ENCODE peak calls at places on chromosome 2, in five cellular contexts. W, I, Y, V and X are unnamed samples.

GRCh38 chr2:177161741-177162440 is 50.7 kb upstream of the HNRNPA3 start:
- DNase-seq in I (peak), Y (no peak), W (peak), V (peak), X (peak)

GRCh38 chr2:32166115-32166549 is 468 bp downstream of the SLC30A6 start:
- DNase-seq in W (no peak), Y (no peak), I (no peak), V (no peak), X (no peak)

GRCh38 chr2:46278952-46279351 is 18.3 kb upstream of the EPAS1 start:
- DNase-seq in V (no peak), Y (no peak), I (no peak), W (no peak), X (no peak)

GRCh38 chr2:97968228-97968627 is 27.5 kb downstream of the TMEM131 start:
- DNase-seq in I (no peak), Y (no peak), V (no peak), W (no peak), X (no peak)

GRCh38 chr2:13968811-13969210 is 663.7 kb upstream of the LRATD1 start:
- DNase-seq in W (no peak), Y (no peak), V (no peak), I (no peak), X (no peak)

GRCh38 chr2:73069855-73070650 is 1.5 kb downstream of the SFXN5 start:
- DNase-seq in I (no peak), V (peak), Y (no peak), W (no peak), X (peak)

GRCh38 chr2:204264746-204265145 is 280.5 kb upstream of the PARD3B start:
- DNase-seq in Y (no peak), V (no peak), W (no peak), I (peak), X (no peak)

GRCh38 chr2:96391153-96391827 is 55.7 kb downstream of the NCAPH start:
- DNase-seq in Y (no peak), V (no peak), W (no peak), I (peak), X (no peak)

GRCh38 chr2:208556954-208557601 is 150.5 kb downstream of the PTH2R start:
- DNase-seq in W (no peak), V (no peak), Y (no peak), I (peak), X (no peak)

GRCh38 chr2:85804026-85804425 is 50.2 kb downstream of the ATOH8 start:
- DNase-seq in I (no peak), V (no peak), Y (no peak), W (no peak), X (no peak)

GRCh38 chr2:224570328-224570993 is 14.7 kb downstream of the CUL3 start:
- DNase-seq in W (no peak), V (no peak), Y (no peak), I (peak), X (peak)

GRCh38 chr2:79935771-79936657 is 368.5 kb downstream of the LRRTM1 start:
- DNase-seq in I (peak), V (peak), Y (no peak), W (no peak), X (peak)

GRCh38 chr2:183665403-183665802 is 541.2 kb downstream of the NUP35 start:
- DNase-seq in I (peak), Y (no peak), V (no peak), W (no peak), X (no peak)

GRCh38 chr2:237726401-237726830 is 72.2 kb upstream of the RBM44 start:
- DNase-seq in Y (no peak), W (no peak), I (peak), V (no peak), X (peak)

GRCh38 chr2:205769494-205769848 is 87.2 kb downstream of the NRP2 start:
- DNase-seq in W (no peak), V (no peak), Y (no peak), I (no peak), X (peak)

GRCh38 chr2:35251156-35251555 is 1104.4 kb upstream of the CRIM1 start:
- DNase-seq in Y (no peak), W (no peak), V (no peak), I (no peak), X (no peak)

GRCh38 chr2:177633910-177634294 is 241.3 kb downstream of the AGPS start:
- DNase-seq in Y (no peak), W (no peak), I (peak), V (no peak), X (no peak)

GRCh38 chr2:143058795-143059194 is 70.4 kb upstream of the ARHGAP15 start:
- DNase-seq in W (no peak), V (no peak), Y (no peak), I (no peak), X (no peak)

GRCh38 chr2:176085861-176086771 is 2.4 kb upstream of the EVX2 start:
- DNase-seq in I (peak), V (peak), Y (no peak), W (no peak), X (peak)

GRCh38 chr2:219500135-219500534 is 1.4 kb downstream of the GMPPA start:
- DNase-seq in I (no peak), Y (no peak), V (no peak), W (no peak), X (peak)

GRCh38 chr2:116716444-116716843 is 1098.0 kb upstream of the DDX18 start:
- DNase-seq in V (no peak), Y (no peak), W (no peak), I (no peak), X (no peak)

GRCh38 chr2:238139841-238140439 is 1.5 kb downstream of the KLHL30 start:
- DNase-seq in Y (no peak), V (no peak), I (no peak), W (no peak), X (no peak)

GRCh38 chr2:229488232-229488631 is 217.1 kb upstream of the PID1 start:
- DNase-seq in Y (no peak), W (no peak), V (no peak), I (no peak), X (no peak)

GRCh38 chr2:218622606-218623238 is 15.0 kb downstream of the PLCD4 start:
- DNase-seq in I (no peak), V (no peak), W (no peak), Y (no peak), X (no peak)

GRCh38 chr2:29522951-29523669 is 398.3 kb downstream of the ALK start:
- DNase-seq in Y (no peak), W (no peak), I (no peak), V (peak), X (peak)

GRCh38 chr2:121343191-121343590 is 58.2 kb upstream of the TFCP2L1 start:
- DNase-seq in I (peak), V (no peak), W (no peak), Y (no peak), X (no peak)